ENCODE peak calls at places on chromosomes 16 and 17, in four cellular contexts. K is breast epithelium, Q is RWPE2, I is ovary. D is an unnamed sample. For H3K4me1, the result is how much of the 10 kb centered on the place peaks cover.

GRCh38 chr17:18173740-18174139 is 9.9 kb upstream of the ALKBH5 start:
- DNase-seq in K (no peak), Q (no peak), I (no peak), D (no peak)

GRCh38 chr17:8283356-8283755 is 5.1 kb upstream of the RANGRF start:
- DNase-seq in K (no peak), Q (no peak), I (no peak), D (peak)

GRCh38 chr16:630815-631405 is at the start of gene WFIKKN1:
- DNase-seq in K (no peak), Q (no peak), I (peak), D (peak)

GRCh38 chr16:48681520-48681919 is 71.5 kb upstream of the N4BP1 start:
- DNase-seq in K (no peak), Q (no peak), I (no peak), D (no peak)

GRCh38 chr16:6571044-6571443 is 761.6 kb upstream of the RBFOX1 start:
- DNase-seq in K (no peak), Q (no peak), I (no peak), D (peak)

GRCh38 chr16:50068550-50068949 is 2.8 kb downstream of the HEATR3 start:
- DNase-seq in K (no peak), Q (no peak), I (no peak), D (no peak)

GRCh38 chr16:65908568-65908967 is 457.9 kb upstream of the CDH5 start:
- DNase-seq in K (no peak), Q (no peak), I (no peak), D (peak)

GRCh38 chr16:67092227-67092626 is 17.5 kb upstream of the PHAF1 start:
- DNase-seq in K (no peak), Q (no peak), I (no peak), D (no peak)

GRCh38 chr16:59783191-59783590 is 1049.1 kb upstream of the GOT2 start:
- DNase-seq in K (no peak), Q (no peak), I (no peak), D (no peak)

GRCh38 chr16:55502801-55503366 is 6.0 kb upstream of the LPCAT2 start:
- DNase-seq in K (peak), Q (no peak), I (peak), D (peak)

GRCh38 chr17:68600881-68601564 is at the start of gene FAM20A:
- DNase-seq in K (no peak), Q (no peak), I (peak), D (peak)

GRCh38 chr17:79843475-79843916 is 4.3 kb upstream of the CBX4 start:
- DNase-seq in K (no peak), Q (no peak), I (peak), D (peak)

GRCh38 chr17:80720624-80721577 is 176.3 kb downstream of the RPTOR start:
- DNase-seq in K (no peak), Q (peak), I (no peak), D (no peak)

GRCh38 chr17:80277751-80278671 is 17.4 kb downstream of the RNF213 start:
- DNase-seq in K (peak), Q (no peak), I (no peak), D (no peak)

GRCh38 chr16:56399047-56399446 is 26.3 kb downstream of the AMFR start:
- DNase-seq in K (no peak), Q (no peak), I (no peak), D (no peak)

GRCh38 chr16:71461686-71462648 is at the start of gene ZNF23:
- DNase-seq in K (peak), Q (peak), I (peak), D (peak)

GRCh38 chr16:87541004-87541881 is 48.4 kb upstream of the ZCCHC14 start:
- DNase-seq in K (no peak), Q (no peak), I (peak), D (no peak)

GRCh38 chr17:1008008-1008761 is 11.3 kb downstream of the TIMM22 start:
- DNase-seq in K (no peak), Q (peak), I (peak), D (no peak)

GRCh38 chr17:79088266-79088996 is 13.8 kb downstream of the ENGASE start:
- DNase-seq in K (no peak), Q (no peak), I (no peak), D (no peak)

GRCh38 chr17:73288534-73289302 is 23.1 kb downstream of the CDC42EP4 start:
- DNase-seq in K (peak), Q (no peak), I (peak), D (no peak)

GRCh38 chr17:36918260-36918691 is 19.0 kb upstream of the LHX1 start:
- DNase-seq in K (no peak), Q (no peak), I (no peak), D (peak)

GRCh38 chr17:2090804-2091534 is 36.1 kb downstream of the HIC1 start:
- DNase-seq in K (no peak), Q (no peak), I (peak), D (peak)

GRCh38 chr17:4610656-4611055 is 26.3 kb downstream of the SMTNL2 start:
- DNase-seq in K (no peak), Q (no peak), I (no peak), D (no peak)

GRCh38 chr16:50301626-50302471 is 35.5 kb downstream of the ADCY7 start:
- DNase-seq in K (peak), Q (peak), I (peak), D (peak)

GRCh38 chr17:39722965-39723848 is 7.1 kb downstream of the MIEN1 start:
- DNase-seq in K (no peak), Q (no peak), I (no peak), D (peak)

GRCh38 chr17:51770031-51770759 is 388.3 kb downstream of the CA10 start:
- DNase-seq in K (no peak), Q (no peak), I (no peak), D (no peak)

GRCh38 chr17:82586576-82587233 is 61.5 kb downstream of the WDR45B start:
- DNase-seq in K (no peak), Q (no peak), I (no peak), D (no peak)

GRCh38 chr17:39921323-39921722 is 2.9 kb upstream of the GSDMB start:
- DNase-seq in K (no peak), Q (no peak), I (no peak), D (no peak)

GRCh38 chr17:37671813-37672544 is 28.7 kb upstream of the DDX52 start:
- DNase-seq in K (no peak), Q (no peak), I (no peak), D (peak)

GRCh38 chr16:2836646-2837508 is 6.8 kb downstream of the ZG16B start:
- DNase-seq in K (no peak), Q (no peak), I (no peak), D (peak)

GRCh38 chr16:13781579-13782338 is 138.2 kb upstream of the ERCC4 start:
- DNase-seq in K (no peak), Q (no peak), I (no peak), D (no peak)

DNA sequence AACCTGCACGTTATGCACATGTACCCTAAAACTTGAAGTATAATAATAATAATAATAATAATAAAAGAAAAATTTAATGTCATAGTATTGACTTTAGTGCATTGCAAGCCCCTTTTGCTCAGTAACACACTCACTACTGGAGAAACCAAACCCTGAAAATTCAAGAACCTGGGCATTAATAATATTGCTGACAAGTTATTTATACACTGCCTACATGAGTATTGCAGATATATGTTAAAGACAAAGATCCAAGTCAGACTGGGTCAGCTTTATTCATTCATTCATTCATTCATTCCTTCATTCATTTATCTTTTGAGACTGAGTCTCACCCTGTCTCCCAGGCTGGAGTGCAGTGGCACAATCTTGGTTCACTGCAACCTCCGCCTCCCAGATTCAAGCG is 1711.2 kb downstream of the TP53TG3F start:
- DNase-seq in K (no peak), Q (no peak), I (no peak), D (no peak)
- H3K4me1 ChIP-seq in K (under half), Q (under half), I (under half), D (under half)

DNA sequence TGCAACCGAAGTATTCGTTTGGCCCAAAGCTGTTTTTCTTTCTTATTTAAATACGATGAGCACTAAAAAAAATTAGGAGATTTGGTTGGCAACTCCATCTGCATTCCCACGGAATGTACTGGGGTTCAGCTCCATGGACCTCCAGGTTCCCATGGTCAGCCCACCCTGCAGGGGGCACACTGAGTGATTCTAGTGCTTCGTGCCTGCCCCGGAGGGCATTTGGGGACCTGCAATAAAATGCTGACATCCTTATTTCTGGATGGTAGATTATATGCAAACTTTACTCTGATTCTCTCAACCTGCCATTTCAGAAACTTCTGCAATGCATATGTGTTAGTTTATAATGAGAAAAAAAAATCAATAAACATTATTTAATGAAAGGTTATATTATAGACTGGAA is 339.4 kb downstream of the XYLT1 start:
- DNase-seq in K (no peak), Q (no peak), I (no peak), D (peak)
- TF ChIP-seq CTCF in K (no peak), Q (no peak), I (no peak), D (peak)

GRCh38 chr17:19296786-19297778 is 59.9 kb downstream of the EPN2 start:
- DNase-seq in K (no peak), Q (no peak), I (no peak), D (no peak)

GRCh38 chr17:19299866-19300265 is 62.7 kb downstream of the B9D1 start:
- DNase-seq in K (no peak), Q (no peak), I (no peak), D (no peak)

GRCh38 chr17:19301274-19301946 is 61.1 kb downstream of the B9D1 start:
- DNase-seq in K (no peak), Q (no peak), I (no peak), D (no peak)

GRCh38 chr17:19298561-19299213 is 61.5 kb downstream of the EPN2 start:
- DNase-seq in K (no peak), Q (no peak), I (no peak), D (no peak)

GRCh38 chr17:19299214-19299747 is 62.1 kb downstream of the EPN2 start:
- DNase-seq in K (no peak), Q (no peak), I (no peak), D (no peak)
- H3K4me1 ChIP-seq in K (under half), Q (under half), I (under half), D (under half)

GRCh38 chr17:66915792-66916191 is 48.7 kb upstream of the CACNG4 start:
- DNase-seq in K (no peak), Q (no peak), I (no peak), D (no peak)

GRCh38 chr17:66918896-66919295 is 45.6 kb upstream of the CACNG4 start:
- DNase-seq in K (no peak), Q (peak), I (no peak), D (no peak)

GRCh38 chr17:66910651-66911285 is 53.7 kb upstream of the CACNG4 start:
- DNase-seq in K (no peak), Q (peak), I (no peak), D (no peak)

GRCh38 chr17:66916946-66917345 is 47.6 kb upstream of the CACNG4 start:
- DNase-seq in K (no peak), Q (no peak), I (no peak), D (no peak)

GRCh38 chr17:66915204-66915611 is 49.3 kb upstream of the CACNG4 start:
- DNase-seq in K (peak), Q (peak), I (no peak), D (peak)
- TF ChIP-seq CTCF in K (peak), Q (peak), I (no peak), D (peak)